ENCODE peak calls at places on chromosome 19, in six cellular contexts. One of them, this sample, is unnamed.

GRCh38 chr19:3680939-3681338 is 19.3 kb downstream of the PIP5K1C start:
- DNase-seq in H1: no peak
- DNase-seq in K562: no peak
- DNase-seq in A549: no peak
- DNase-seq in SK-N-SH: no peak
- DNase-seq in GM12878: no peak
- DNase-seq in this sample: no peak

GRCh38 chr19:11578342-11579142 is 1.1 kb upstream of the ACP5 start:
- DNase-seq in H1: no peak
- DNase-seq in K562: peak
- DNase-seq in A549: no peak
- DNase-seq in SK-N-SH: peak
- DNase-seq in GM12878: no peak
- DNase-seq in this sample: peak

GRCh38 chr19:13803038-13803437 is 7.8 kb downstream of the ZSWIM4 start:
- DNase-seq in H1: no peak
- DNase-seq in K562: no peak
- DNase-seq in A549: no peak
- DNase-seq in SK-N-SH: no peak
- DNase-seq in GM12878: no peak
- DNase-seq in this sample: no peak

GRCh38 chr19:38657633-38658222 is 10.3 kb downstream of the ACTN4 start:
- DNase-seq in H1: no peak
- DNase-seq in K562: no peak
- DNase-seq in A549: peak
- DNase-seq in SK-N-SH: no peak
- DNase-seq in GM12878: no peak
- DNase-seq in this sample: no peak

GRCh38 chr19:1923319-1923718 is 17.7 kb upstream of the CSNK1G2 start:
- DNase-seq in H1: no peak
- DNase-seq in K562: no peak
- DNase-seq in A549: no peak
- DNase-seq in SK-N-SH: no peak
- DNase-seq in GM12878: no peak
- DNase-seq in this sample: no peak

GRCh38 chr19:39996218-39996810 is 546 bp upstream of the ZNF546 start:
- DNase-seq in H1: no peak
- DNase-seq in K562: peak
- DNase-seq in A549: peak
- DNase-seq in SK-N-SH: peak
- DNase-seq in GM12878: peak
- DNase-seq in this sample: peak

GRCh38 chr19:52987221-52987620 is 24.5 kb upstream of the ZNF816 start:
- DNase-seq in H1: no peak
- DNase-seq in K562: no peak
- DNase-seq in A549: no peak
- DNase-seq in SK-N-SH: no peak
- DNase-seq in GM12878: no peak
- DNase-seq in this sample: no peak

GRCh38 chr19:49335071-49335783 is at the start of gene CD37:
- DNase-seq in H1: no peak
- DNase-seq in K562: peak
- DNase-seq in A549: no peak
- DNase-seq in SK-N-SH: no peak
- DNase-seq in GM12878: no peak
- DNase-seq in this sample: no peak

GRCh38 chr19:40055049-40055448 is 982 bp downstream of the ZNF780B start:
- DNase-seq in H1: no peak
- DNase-seq in K562: peak
- DNase-seq in A549: no peak
- DNase-seq in SK-N-SH: peak
- DNase-seq in GM12878: no peak
- DNase-seq in this sample: no peak

GRCh38 chr19:37896142-37896541 is 10.3 kb downstream of the WDR87 start:
- DNase-seq in H1: no peak
- DNase-seq in K562: no peak
- DNase-seq in A549: no peak
- DNase-seq in SK-N-SH: no peak
- DNase-seq in GM12878: no peak
- DNase-seq in this sample: no peak

GRCh38 chr19:5218255-5218855 is 122.3 kb downstream of the PTPRS start:
- DNase-seq in H1: no peak
- DNase-seq in K562: no peak
- DNase-seq in A549: no peak
- DNase-seq in SK-N-SH: no peak
- DNase-seq in GM12878: no peak
- DNase-seq in this sample: no peak

GRCh38 chr19:16326401-16327130 is 1.9 kb downstream of the KLF2 start:
- DNase-seq in H1: no peak
- DNase-seq in K562: no peak
- DNase-seq in A549: no peak
- DNase-seq in SK-N-SH: no peak
- DNase-seq in GM12878: no peak
- DNase-seq in this sample: no peak

GRCh38 chr19:42042455-42043170 is 27.4 kb downstream of the GRIK5 start:
- DNase-seq in H1: no peak
- DNase-seq in K562: no peak
- DNase-seq in A549: no peak
- DNase-seq in SK-N-SH: no peak
- DNase-seq in GM12878: no peak
- DNase-seq in this sample: no peak
- TF ChIP-seq CHD2 in H1: no peak
- TF ChIP-seq CHD2 in K562: no peak
- TF ChIP-seq CHD2 in A549: no peak
- TF ChIP-seq CHD2 in SK-N-SH: no peak
- TF ChIP-seq CHD2 in GM12878: no peak
- TF ChIP-seq CHD2 in this sample: no peak

GRCh38 chr19:31451686-31452325 is 102.6 kb upstream of the TSHZ3 start:
- DNase-seq in H1: no peak
- DNase-seq in K562: no peak
- DNase-seq in A549: no peak
- DNase-seq in SK-N-SH: no peak
- DNase-seq in GM12878: no peak
- DNase-seq in this sample: no peak
- TF ChIP-seq CHD2 in H1: no peak
- TF ChIP-seq CHD2 in K562: no peak
- TF ChIP-seq CHD2 in A549: no peak
- TF ChIP-seq CHD2 in SK-N-SH: no peak
- TF ChIP-seq CHD2 in GM12878: no peak
- TF ChIP-seq CHD2 in this sample: no peak

DNA sequence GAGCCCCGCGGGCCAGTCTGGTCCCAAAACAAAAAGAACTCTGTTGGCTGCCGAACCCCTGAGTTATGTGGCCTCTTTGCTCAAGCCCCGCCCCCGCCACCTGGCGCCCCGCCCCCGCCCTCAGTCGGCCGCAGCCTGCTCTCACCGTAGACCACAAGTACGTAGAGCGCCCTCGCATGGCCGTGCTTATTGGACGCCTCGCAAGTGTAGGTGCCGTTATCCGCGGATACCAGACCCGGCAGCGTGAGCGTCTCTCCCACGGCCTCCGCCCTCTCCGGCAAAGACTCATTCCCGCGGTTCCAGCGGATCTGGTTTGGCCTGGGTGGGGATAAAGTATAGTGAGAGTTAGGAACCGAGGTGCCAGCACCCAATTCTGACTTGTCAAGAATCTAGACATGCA is 5.5 kb upstream of the ZNF428 start:
- DNase-seq in H1: no peak
- DNase-seq in K562: peak
- DNase-seq in A549: no peak
- DNase-seq in SK-N-SH: no peak
- DNase-seq in GM12878: no peak
- DNase-seq in this sample: no peak
- TF ChIP-seq CHD2 in H1: no peak
- TF ChIP-seq CHD2 in K562: no peak
- TF ChIP-seq CHD2 in A549: no peak
- TF ChIP-seq CHD2 in SK-N-SH: no peak
- TF ChIP-seq CHD2 in GM12878: no peak
- TF ChIP-seq CHD2 in this sample: no peak

GRCh38 chr19:41711376-41712261 is 3.2 kb downstream of the CEACAM5 start:
- DNase-seq in H1: no peak
- DNase-seq in K562: no peak
- DNase-seq in A549: no peak
- DNase-seq in SK-N-SH: no peak
- DNase-seq in GM12878: no peak
- DNase-seq in this sample: no peak

GRCh38 chr19:41709951-41710645 is 1.7 kb downstream of the CEACAM5 start:
- DNase-seq in H1: no peak
- DNase-seq in K562: no peak
- DNase-seq in A549: no peak
- DNase-seq in SK-N-SH: no peak
- DNase-seq in GM12878: no peak
- DNase-seq in this sample: no peak

GRCh38 chr19:41718761-41719160 is 10.3 kb downstream of the CEACAM5 start:
- DNase-seq in H1: no peak
- DNase-seq in K562: no peak
- DNase-seq in A549: no peak
- DNase-seq in SK-N-SH: no peak
- DNase-seq in GM12878: no peak
- DNase-seq in this sample: no peak

GRCh38 chr19:41720103-41720502 is 11.7 kb downstream of the CEACAM5 start:
- DNase-seq in H1: no peak
- DNase-seq in K562: no peak
- DNase-seq in A549: no peak
- DNase-seq in SK-N-SH: no peak
- DNase-seq in GM12878: no peak
- DNase-seq in this sample: no peak

GRCh38 chr19:41714598-41714997 is 6.2 kb downstream of the CEACAM5 start:
- DNase-seq in H1: no peak
- DNase-seq in K562: no peak
- DNase-seq in A549: no peak
- DNase-seq in SK-N-SH: no peak
- DNase-seq in GM12878: no peak
- DNase-seq in this sample: no peak
- TF ChIP-seq CHD2 in H1: no peak
- TF ChIP-seq CHD2 in K562: no peak
- TF ChIP-seq CHD2 in A549: no peak
- TF ChIP-seq CHD2 in SK-N-SH: no peak
- TF ChIP-seq CHD2 in GM12878: no peak
- TF ChIP-seq CHD2 in this sample: no peak

GRCh38 chr19:7863971-7864718 is 10.0 kb downstream of the PRR36 start:
- DNase-seq in H1: no peak
- DNase-seq in K562: no peak
- DNase-seq in A549: no peak
- DNase-seq in SK-N-SH: no peak
- DNase-seq in GM12878: no peak
- DNase-seq in this sample: no peak

GRCh38 chr19:7861619-7862412 is 12.4 kb downstream of the PRR36 start:
- DNase-seq in H1: no peak
- DNase-seq in K562: no peak
- DNase-seq in A549: no peak
- DNase-seq in SK-N-SH: no peak
- DNase-seq in GM12878: no peak
- DNase-seq in this sample: no peak

GRCh38 chr19:7862413-7862951 is 11.7 kb downstream of the PRR36 start:
- DNase-seq in H1: peak
- DNase-seq in K562: peak
- DNase-seq in A549: no peak
- DNase-seq in SK-N-SH: peak
- DNase-seq in GM12878: no peak
- DNase-seq in this sample: no peak

GRCh38 chr19:7864719-7865074 is 9.5 kb downstream of the PRR36 start:
- DNase-seq in H1: no peak
- DNase-seq in K562: no peak
- DNase-seq in A549: no peak
- DNase-seq in SK-N-SH: no peak
- DNase-seq in GM12878: no peak
- DNase-seq in this sample: no peak

DNA sequence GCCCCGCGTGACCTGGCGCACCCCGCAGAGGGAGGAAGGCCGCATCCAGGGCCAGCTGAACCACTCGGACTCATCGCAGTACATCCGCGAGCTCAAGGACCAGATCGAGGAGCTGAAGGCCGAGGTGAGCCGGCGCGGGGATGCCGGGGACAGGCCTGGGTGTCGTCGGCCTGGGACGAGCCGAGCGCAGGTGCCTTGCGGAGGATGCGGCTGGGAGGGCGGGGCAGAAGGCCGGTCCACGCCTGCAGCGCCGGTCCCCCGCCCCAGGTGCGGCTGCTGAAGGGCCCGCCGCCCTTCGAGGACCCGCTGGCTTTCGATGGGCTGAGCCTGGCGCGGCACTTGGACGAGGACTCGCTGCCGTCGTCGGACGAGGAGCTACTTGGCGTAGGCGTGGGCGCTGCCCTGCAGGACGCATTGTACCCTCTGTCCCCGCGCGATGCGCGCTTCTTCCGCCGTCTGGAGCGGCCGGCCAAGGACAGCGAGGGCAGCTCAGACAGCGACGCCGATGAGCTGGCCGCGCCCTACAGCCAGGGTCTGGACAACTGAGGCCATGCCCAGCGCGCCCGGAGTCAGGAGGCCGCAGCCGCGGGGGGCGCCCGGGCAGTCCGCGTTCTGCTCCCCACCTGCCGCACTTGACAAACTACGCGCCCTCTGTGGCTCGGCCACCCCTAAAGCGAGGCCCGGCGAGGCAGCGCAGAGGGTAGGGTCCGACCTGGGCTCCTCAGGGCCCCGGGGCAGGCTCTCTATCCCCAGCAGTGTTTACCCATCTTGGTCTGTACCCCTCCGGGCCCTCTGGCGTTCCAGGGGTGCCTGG is 10.8 kb downstream of the PRR36 start:
- DNase-seq in H1: no peak
- DNase-seq in K562: peak
- DNase-seq in A549: no peak
- DNase-seq in SK-N-SH: no peak
- DNase-seq in GM12878: no peak
- DNase-seq in this sample: no peak
- TF ChIP-seq CHD2 in H1: no peak
- TF ChIP-seq CHD2 in K562: no peak
- TF ChIP-seq CHD2 in A549: no peak
- TF ChIP-seq CHD2 in SK-N-SH: no peak
- TF ChIP-seq CHD2 in GM12878: no peak
- TF ChIP-seq CHD2 in this sample: no peak

GRCh38 chr19:46133777-46134231 is 9.3 kb upstream of the IGFL3 start:
- DNase-seq in H1: no peak
- DNase-seq in K562: no peak
- DNase-seq in A549: no peak
- DNase-seq in SK-N-SH: no peak
- DNase-seq in GM12878: no peak
- DNase-seq in this sample: no peak
- TF ChIP-seq CHD2 in H1: no peak
- TF ChIP-seq CHD2 in K562: no peak
- TF ChIP-seq CHD2 in A549: no peak
- TF ChIP-seq CHD2 in SK-N-SH: no peak
- TF ChIP-seq CHD2 in GM12878: no peak
- TF ChIP-seq CHD2 in this sample: no peak

This sample was measured in HepG2.